ENCODE peak calls at places on chromosomes 16 and 17, in four cellular contexts. One of them, this sample, is unnamed.

GRCh38 chr16:4477966-4478365 is 1.8 kb downstream of the HMOX2 start:
- DNase-seq in colonic mucosa: no peak
- DNase-seq in body of pancreas: no peak
- DNase-seq in mesothelial cell of epicardium: no peak
- DNase-seq in this sample: no peak

GRCh38 chr16:66115373-66115772 is 251.1 kb upstream of the CDH5 start:
- DNase-seq in colonic mucosa: no peak
- DNase-seq in body of pancreas: no peak
- DNase-seq in mesothelial cell of epicardium: no peak
- DNase-seq in this sample: no peak

GRCh38 chr16:10575506-10576130 is 4.8 kb downstream of the EMP2 start:
- DNase-seq in colonic mucosa: no peak
- DNase-seq in body of pancreas: no peak
- DNase-seq in mesothelial cell of epicardium: no peak
- DNase-seq in this sample: no peak

GRCh38 chr16:70438325-70438982 is 446 bp downstream of the ST3GAL2 start:
- DNase-seq in colonic mucosa: no peak
- DNase-seq in body of pancreas: peak
- DNase-seq in mesothelial cell of epicardium: peak
- DNase-seq in this sample: no peak

GRCh38 chr17:57487552-57487951 is 231.2 kb downstream of the MSI2 start:
- DNase-seq in colonic mucosa: no peak
- DNase-seq in body of pancreas: no peak
- DNase-seq in mesothelial cell of epicardium: no peak
- DNase-seq in this sample: no peak

GRCh38 chr17:61285483-61286320 is 113.9 kb upstream of the TBX2 start:
- DNase-seq in colonic mucosa: no peak
- DNase-seq in body of pancreas: no peak
- DNase-seq in mesothelial cell of epicardium: no peak
- DNase-seq in this sample: no peak

GRCh38 chr17:45146616-45147101 is 1.6 kb upstream of the HEXIM1 start:
- DNase-seq in colonic mucosa: peak
- DNase-seq in body of pancreas: no peak
- DNase-seq in mesothelial cell of epicardium: no peak
- DNase-seq in this sample: no peak

GRCh38 chr16:19767497-19767896 is 49.4 kb downstream of the IQCK start:
- DNase-seq in colonic mucosa: no peak
- DNase-seq in body of pancreas: no peak
- DNase-seq in mesothelial cell of epicardium: no peak
- DNase-seq in this sample: no peak

GRCh38 chr17:64020068-64020766 is at the start of gene ICAM2:
- DNase-seq in colonic mucosa: peak
- DNase-seq in body of pancreas: peak
- DNase-seq in mesothelial cell of epicardium: peak
- DNase-seq in this sample: no peak

GRCh38 chr17:61837175-61838051 is 25.9 kb downstream of the BRIP1 start:
- DNase-seq in colonic mucosa: peak
- DNase-seq in body of pancreas: peak
- DNase-seq in mesothelial cell of epicardium: peak
- DNase-seq in this sample: peak

GRCh38 chr17:61842899-61843298 is 20.4 kb downstream of the BRIP1 start:
- DNase-seq in colonic mucosa: no peak
- DNase-seq in body of pancreas: no peak
- DNase-seq in mesothelial cell of epicardium: no peak
- DNase-seq in this sample: no peak

GRCh38 chr17:62626719-62627218 is 701 bp upstream of the MRC2 start:
- DNase-seq in colonic mucosa: peak
- DNase-seq in body of pancreas: no peak
- DNase-seq in mesothelial cell of epicardium: peak
- DNase-seq in this sample: no peak

GRCh38 chr17:19409509-19409908 is 1.5 kb upstream of the RNF112 start:
- DNase-seq in colonic mucosa: no peak
- DNase-seq in body of pancreas: no peak
- DNase-seq in mesothelial cell of epicardium: no peak
- DNase-seq in this sample: no peak

GRCh38 chr17:66474258-66474657 is 171.8 kb downstream of the PRKCA start:
- DNase-seq in colonic mucosa: no peak
- DNase-seq in body of pancreas: no peak
- DNase-seq in mesothelial cell of epicardium: no peak
- DNase-seq in this sample: no peak

GRCh38 chr16:20383106-20384029 is 21.2 kb downstream of the PDILT start:
- DNase-seq in colonic mucosa: peak
- DNase-seq in body of pancreas: peak
- DNase-seq in mesothelial cell of epicardium: peak
- DNase-seq in this sample: no peak

GRCh38 chr17:29043539-29044165 is 711 bp downstream of the PIPOX start:
- DNase-seq in colonic mucosa: no peak
- DNase-seq in body of pancreas: no peak
- DNase-seq in mesothelial cell of epicardium: no peak
- DNase-seq in this sample: no peak

GRCh38 chr16:88978608-88979346 is 1.8 kb upstream of the CBFA2T3 start:
- DNase-seq in colonic mucosa: no peak
- DNase-seq in body of pancreas: no peak
- DNase-seq in mesothelial cell of epicardium: no peak
- DNase-seq in this sample: no peak

GRCh38 chr16:57620316-57621231 is 7.9 kb upstream of the ADGRG1 start:
- DNase-seq in colonic mucosa: peak
- DNase-seq in body of pancreas: peak
- DNase-seq in mesothelial cell of epicardium: peak
- DNase-seq in this sample: no peak

GRCh38 chr17:19730829-19731228 is 14.4 kb upstream of the SLC47A2 start:
- DNase-seq in colonic mucosa: no peak
- DNase-seq in body of pancreas: no peak
- DNase-seq in mesothelial cell of epicardium: no peak
- DNase-seq in this sample: no peak

GRCh38 chr16:78184554-78185183 is 85.2 kb downstream of the WWOX start:
- DNase-seq in colonic mucosa: no peak
- DNase-seq in body of pancreas: no peak
- DNase-seq in mesothelial cell of epicardium: no peak
- DNase-seq in this sample: no peak

DNA sequence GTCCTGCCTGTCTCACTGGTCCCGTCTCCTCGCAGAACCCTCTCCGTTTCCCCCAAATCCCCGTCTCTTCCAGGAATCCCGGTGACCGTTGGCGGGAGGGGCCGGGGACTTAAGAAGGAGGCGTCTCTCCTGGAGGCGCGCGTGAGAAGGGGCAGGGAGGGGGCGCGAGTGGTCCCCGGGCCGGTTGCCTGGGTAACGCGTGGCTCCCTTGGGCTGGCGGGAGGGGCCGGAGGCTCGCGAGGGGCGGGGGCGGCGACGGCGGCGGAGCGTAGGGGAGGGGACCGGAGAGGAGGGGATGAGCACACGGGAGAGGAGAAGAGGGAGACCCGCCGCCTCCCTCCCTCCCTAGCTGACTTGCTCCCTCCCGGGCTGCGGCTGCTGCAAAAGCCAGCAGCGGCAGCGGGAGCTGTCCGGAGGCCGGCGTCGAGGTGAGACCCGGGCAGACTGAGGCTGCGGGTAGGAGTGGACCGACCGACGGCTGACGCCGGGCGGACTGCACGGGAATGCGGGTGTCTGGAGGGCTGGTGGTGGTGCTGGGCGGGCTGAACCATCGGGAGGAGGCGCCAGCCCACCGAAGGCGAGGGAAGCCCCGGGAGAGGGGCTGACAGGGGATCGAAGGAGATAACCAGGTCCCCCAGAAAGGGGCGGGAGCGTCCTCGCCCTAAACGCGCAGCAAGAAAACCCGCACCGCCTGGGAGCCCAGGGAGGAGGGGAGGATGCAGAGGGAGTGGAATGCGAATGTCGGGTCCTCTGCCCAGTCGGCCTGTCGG is at the start of gene PRRT2:
- DNase-seq in colonic mucosa: peak
- DNase-seq in body of pancreas: peak
- DNase-seq in mesothelial cell of epicardium: peak
- DNase-seq in this sample: no peak
- TF ChIP-seq CTCF in colonic mucosa: no peak
- TF ChIP-seq CTCF in body of pancreas: no peak
- TF ChIP-seq CTCF in mesothelial cell of epicardium: no peak
- TF ChIP-seq CTCF in this sample: no peak

DNA sequence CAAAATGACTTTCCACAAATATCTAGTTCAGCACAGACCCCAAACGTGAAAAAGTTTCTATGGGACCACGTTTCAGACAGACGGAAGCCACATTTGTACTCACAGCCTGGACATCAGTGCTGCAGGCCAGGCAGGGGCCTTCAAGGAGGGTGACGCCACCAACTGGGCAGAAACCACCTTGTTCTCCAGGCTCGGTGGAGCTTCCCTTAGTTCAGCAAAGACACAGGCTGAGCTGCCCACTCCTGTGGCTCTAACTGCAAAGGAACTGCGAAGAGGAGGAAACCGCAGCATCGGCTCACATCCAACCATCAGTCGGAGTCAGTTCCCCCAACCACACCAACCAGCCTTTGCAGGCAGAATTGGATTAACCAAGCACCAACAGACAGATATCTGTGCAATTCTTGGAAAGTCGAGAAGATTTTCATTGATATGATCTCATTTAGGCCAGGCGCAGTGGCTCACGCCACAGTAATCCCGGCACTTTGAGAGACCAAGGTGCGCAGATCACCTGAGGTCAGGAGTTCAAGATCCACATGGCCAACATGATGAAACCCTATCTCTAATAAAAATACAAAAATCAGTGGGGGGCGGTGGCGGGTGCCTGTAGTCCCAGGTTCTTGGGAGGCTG is 73.3 kb upstream of the CNEP1R1 start:
- DNase-seq in colonic mucosa: no peak
- DNase-seq in body of pancreas: no peak
- DNase-seq in mesothelial cell of epicardium: no peak
- DNase-seq in this sample: no peak
- TF ChIP-seq CTCF in colonic mucosa: no peak
- TF ChIP-seq CTCF in body of pancreas: no peak
- TF ChIP-seq CTCF in mesothelial cell of epicardium: no peak
- TF ChIP-seq CTCF in this sample: no peak

DNA sequence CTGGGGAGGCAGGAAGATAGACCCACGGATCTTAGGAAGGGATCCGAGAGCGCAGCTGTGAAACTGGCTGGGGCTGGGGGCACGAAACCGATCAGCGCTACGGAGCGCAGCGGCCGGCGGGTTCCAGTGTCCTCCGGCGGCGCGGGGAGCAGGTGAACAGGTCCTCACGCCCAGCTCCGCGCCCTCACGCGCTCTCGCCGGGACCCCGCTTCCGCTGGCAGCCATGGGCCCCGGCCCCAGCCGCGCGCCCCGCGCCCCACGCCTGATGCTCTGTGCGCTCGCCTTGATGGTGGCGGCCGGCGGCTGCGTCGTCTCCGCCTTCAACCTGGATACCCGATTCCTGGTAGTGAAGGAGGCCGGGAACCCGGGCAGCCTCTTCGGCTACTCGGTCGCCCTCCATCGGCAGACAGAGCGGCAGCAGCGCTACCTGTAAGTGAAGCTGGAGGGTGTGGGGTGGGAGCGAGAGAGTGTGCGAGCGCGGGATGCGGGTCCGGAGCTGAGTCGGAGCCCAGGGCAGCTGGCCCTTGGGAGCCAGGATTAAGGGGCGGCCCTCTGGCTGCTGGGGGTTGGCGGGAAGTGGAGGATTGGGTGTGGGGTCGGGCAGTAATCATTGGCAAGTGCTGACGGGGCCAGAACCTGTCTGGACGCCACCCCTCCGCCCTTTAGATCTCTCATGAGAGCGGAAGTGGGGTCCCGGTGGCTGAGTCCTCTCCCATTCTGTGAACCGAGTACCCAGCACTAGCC is 479 bp downstream of the ITGA3 start:
- DNase-seq in colonic mucosa: peak
- DNase-seq in body of pancreas: peak
- DNase-seq in mesothelial cell of epicardium: peak
- DNase-seq in this sample: no peak
- TF ChIP-seq CTCF in colonic mucosa: no peak
- TF ChIP-seq CTCF in body of pancreas: peak
- TF ChIP-seq CTCF in mesothelial cell of epicardium: peak
- TF ChIP-seq CTCF in this sample: no peak

DNA sequence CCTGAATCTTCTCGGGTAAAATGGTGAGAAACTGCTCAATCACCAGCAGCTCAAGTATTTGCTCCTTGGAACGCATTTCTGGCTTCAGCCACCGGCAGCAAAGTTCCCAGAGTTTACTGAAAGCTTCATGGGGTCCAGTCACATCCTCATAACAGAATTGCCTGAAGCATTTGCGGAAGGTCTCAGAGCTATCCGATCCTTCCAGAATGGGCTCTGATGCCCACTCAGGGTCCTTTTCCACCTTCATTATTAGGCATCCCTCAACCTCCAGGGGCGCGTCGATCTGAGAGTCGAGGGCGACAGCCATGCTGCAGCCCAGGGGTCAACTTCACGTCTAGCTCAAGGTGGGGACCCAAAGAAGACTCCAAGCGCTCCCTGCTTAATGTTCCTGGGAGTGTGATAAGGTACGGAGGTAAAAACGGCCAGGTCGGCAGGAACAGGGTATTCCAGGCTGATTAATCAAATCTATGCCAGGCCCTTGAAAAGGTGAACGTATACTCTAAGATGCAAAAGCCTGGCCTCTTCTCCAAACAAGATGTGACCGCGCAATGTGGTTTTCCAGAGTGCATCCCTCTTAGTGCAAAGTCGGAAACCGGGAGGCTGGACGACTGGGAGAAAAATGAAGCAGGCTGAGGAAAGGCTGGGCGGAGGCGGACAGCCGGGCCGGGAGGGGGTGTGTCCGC is 683 bp downstream of the ZKSCAN2 start:
- DNase-seq in colonic mucosa: peak
- DNase-seq in body of pancreas: peak
- DNase-seq in mesothelial cell of epicardium: peak
- DNase-seq in this sample: no peak
- TF ChIP-seq CTCF in colonic mucosa: no peak
- TF ChIP-seq CTCF in body of pancreas: no peak
- TF ChIP-seq CTCF in mesothelial cell of epicardium: no peak
- TF ChIP-seq CTCF in this sample: no peak

GRCh38 chr17:39916918-39917317 is 1.5 kb downstream of the GSDMB start:
- DNase-seq in colonic mucosa: no peak
- DNase-seq in body of pancreas: no peak
- DNase-seq in mesothelial cell of epicardium: no peak
- DNase-seq in this sample: no peak
- TF ChIP-seq CTCF in colonic mucosa: no peak
- TF ChIP-seq CTCF in body of pancreas: no peak
- TF ChIP-seq CTCF in mesothelial cell of epicardium: no peak
- TF ChIP-seq CTCF in this sample: no peak

DNA sequence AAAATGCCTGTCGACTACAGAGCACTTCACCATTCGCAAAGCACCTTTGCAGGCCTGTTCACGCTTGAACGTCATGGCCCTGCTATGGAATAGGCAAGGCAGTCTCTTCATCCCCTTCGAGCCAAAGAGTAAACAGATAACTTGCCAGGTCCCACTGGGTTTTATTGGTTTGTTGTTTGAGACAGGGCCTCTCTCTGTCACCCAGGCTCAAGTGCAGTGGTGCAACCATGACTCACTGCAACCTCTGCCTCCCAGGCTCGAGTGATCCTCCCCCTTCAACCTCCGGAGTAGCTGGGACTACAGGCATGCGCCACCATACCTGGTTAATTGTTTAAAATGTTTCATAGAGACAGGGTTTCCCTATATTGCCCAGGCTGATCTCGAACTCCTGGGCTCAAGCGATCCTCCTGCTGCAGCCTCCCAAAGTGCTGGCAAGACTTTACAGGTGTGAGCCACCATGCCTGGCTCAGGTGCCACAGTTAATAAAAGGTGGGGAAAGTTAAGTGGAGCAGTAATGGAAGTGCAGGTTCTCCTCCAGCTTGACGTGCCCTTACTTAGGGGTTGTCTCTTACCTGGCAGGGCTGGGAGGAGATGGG is 9.5 kb downstream of the CHAD start:
- DNase-seq in colonic mucosa: peak
- DNase-seq in body of pancreas: no peak
- DNase-seq in mesothelial cell of epicardium: no peak
- DNase-seq in this sample: no peak
- TF ChIP-seq CTCF in colonic mucosa: no peak
- TF ChIP-seq CTCF in body of pancreas: no peak
- TF ChIP-seq CTCF in mesothelial cell of epicardium: no peak
- TF ChIP-seq CTCF in this sample: no peak

This sample was measured in omental fat pad.